ENCODE peak calls at places on chromosomes 12 and 14, in four cellular contexts. Y is SW480, X is dermis microvascular lymphatic vessel endothelial cell, Z is GM12891. B is an unnamed sample.

GRCh38 chr12:75665216-75665615 is 153.8 kb upstream of the KRR1 start:
- DNase-seq in Y (no peak), X (no peak), Z (no peak), B (no peak)

GRCh38 chr12:42119085-42119633 is 25.5 kb downstream of the GXYLT1 start:
- DNase-seq in Y (no peak), X (peak; percentile 38), Z (no peak), B (no peak)

GRCh38 chr14:105425823-105426247 is 6.2 kb downstream of the MTA1 start:
- DNase-seq in Y (no peak), X (no peak), Z (no peak), B (no peak)

GRCh38 chr12:98656289-98657101 is 11.4 kb downstream of the APAF1 start:
- DNase-seq in Y (no peak), X (peak; percentile 20), Z (no peak), B (no peak)

GRCh38 chr12:53867216-53868012 is 71.2 kb upstream of the HOXC13 start:
- DNase-seq in Y (peak; percentile 82), X (no peak), Z (no peak), B (no peak)

GRCh38 chr12:1912580-1913376 is 5.7 kb downstream of the CACNA2D4 start:
- DNase-seq in Y (peak; percentile 18), X (peak; percentile 11), Z (no peak), B (no peak)

GRCh38 chr12:113850309-113851056 is 115.6 kb downstream of the RBM19 start:
- DNase-seq in Y (no peak), X (no peak), Z (no peak), B (no peak)

GRCh38 chr12:112584266-112584722 is 165.5 kb downstream of the PTPN11 start:
- DNase-seq in Y (peak; percentile 82), X (no peak), Z (no peak), B (peak; percentile 8)

GRCh38 chr12:52213541-52214420 is 19.3 kb upstream of the KRT7 start:
- DNase-seq in Y (peak; percentile 86), X (peak; percentile 87), Z (peak; percentile 66), B (no peak)

GRCh38 chr12:131583085-131583712 is 127.7 kb upstream of the SFSWAP start:
- DNase-seq in Y (no peak), X (no peak), Z (no peak), B (no peak)

GRCh38 chr12:27899151-27899661 is 73.3 kb downstream of the PTHLH start:
- DNase-seq in Y (no peak), X (no peak), Z (no peak), B (no peak)

GRCh38 chr12:54220092-54220557 is 31.3 kb upstream of the SMUG1 start:
- DNase-seq in Y (peak; percentile 65), X (peak; percentile 67), Z (peak; percentile 41), B (peak; percentile 58)

GRCh38 chr14:100083706-100084105 is 18.5 kb downstream of the EVL start:
- DNase-seq in Y (no peak), X (no peak), Z (no peak), B (no peak)

GRCh38 chr12:52052471-52053186 is 1.4 kb downstream of the NR4A1 start:
- DNase-seq in Y (peak; percentile 39), X (no peak), Z (no peak), B (no peak)

GRCh38 chr14:52318829-52319604 is 4.9 kb downstream of the PTGER2 start:
- DNase-seq in Y (no peak), X (no peak), Z (no peak), B (no peak)

GRCh38 chr12:50241178-50241577 is 42.1 kb downstream of the LIMA1 start:
- DNase-seq in Y (peak; percentile 57), X (no peak), Z (no peak), B (no peak)

GRCh38 chr12:22082190-22082701 is 36.2 kb downstream of the CMAS start:
- DNase-seq in Y (no peak), X (no peak), Z (no peak), B (no peak)

GRCh38 chr12:3611853-3612703 is 121.1 kb downstream of the PRMT8 start:
- DNase-seq in Y (no peak), X (no peak), Z (no peak), B (no peak)

GRCh38 chr12:122072031-122072970 is 6.3 kb upstream of the MLXIP start:
- DNase-seq in Y (no peak), X (peak; percentile 82), Z (no peak), B (no peak)

GRCh38 chr12:113368331-113368730 is 9.9 kb downstream of the PLBD2 start:
- DNase-seq in Y (no peak), X (no peak), Z (no peak), B (no peak)

GRCh38 chr14:104293851-104294627 is 155.7 kb downstream of the KIF26A start:
- DNase-seq in Y (no peak), X (no peak), Z (no peak), B (no peak)

GRCh38 chr14:99604766-99605298 is 825 bp upstream of the CCDC85C start:
- DNase-seq in Y (peak; percentile 65), X (peak; percentile 48), Z (no peak), B (no peak)

B was measured in SK-N-MC.